ENCODE peak calls at places on chromosome 18, in nine cellular contexts. T is GM23248; X is mammary epithelial cell; B is IMR-90; R is iPS DF 6.9; S is CD8-positive, alpha-beta T cell; Y is body of pancreas; Q is right lobe of liver; L is adrenal gland. D is an unnamed sample.

GRCh38 chr18:40607741-40608140 is 1347.3 kb upstream of the PIK3C3 start:
- DNase-seq in T (no peak), X (no peak), B (no peak), R (no peak), S (no peak), Y (no peak), Q (no peak), L (no peak), D (no peak)

GRCh38 chr18:13800505-13801259 is 23.3 kb upstream of the MC5R start:
- DNase-seq in T (peak; percentile 51), X (peak; percentile 81), B (peak; percentile 18), R (no peak), S (peak; percentile 22), Y (peak; percentile 59), Q (peak; percentile 82), L (peak; percentile 69), D (peak; percentile 71)

GRCh38 chr18:36499938-36500337 is 202.4 kb downstream of the FHOD3 start:
- DNase-seq in T (no peak), X (peak; percentile 18), B (no peak), R (no peak), S (no peak), Y (no peak), Q (no peak), L (no peak), D (no peak)

GRCh38 chr18:63198868-63199742 is 120.5 kb downstream of the BCL2 start:
- DNase-seq in T (no peak), X (no peak), B (no peak), R (no peak), S (no peak), Y (no peak), Q (no peak), L (no peak), D (no peak)

GRCh38 chr18:57113783-57114465 is 33.0 kb upstream of the BOD1L2 start:
- DNase-seq in T (no peak), X (no peak), B (no peak), R (no peak), S (no peak), Y (no peak), Q (no peak), L (no peak), D (no peak)

GRCh38 chr18:58004317-58004716 is 39.7 kb upstream of the NEDD4L start:
- DNase-seq in T (peak; percentile 85), X (peak; percentile 76), B (peak; percentile 81), R (no peak), S (no peak), Y (no peak), Q (no peak), L (no peak), D (no peak)

GRCh38 chr18:63236417-63236816 is 83.2 kb downstream of the BCL2 start:
- DNase-seq in T (no peak), X (no peak), B (no peak), R (no peak), S (no peak), Y (no peak), Q (peak; percentile 42), L (peak; percentile 32), D (no peak)

GRCh38 chr18:58257461-58257860 is 213.4 kb downstream of the NEDD4L start:
- DNase-seq in T (no peak), X (no peak), B (peak; percentile 68), R (no peak), S (no peak), Y (no peak), Q (no peak), L (no peak), D (no peak)

GRCh38 chr18:50651334-50651733 is 91.4 kb downstream of the MAPK4 start:
- DNase-seq in T (no peak), X (peak; percentile 48), B (no peak), R (no peak), S (no peak), Y (no peak), Q (no peak), L (no peak), D (no peak)

GRCh38 chr18:76823166-76823539 is 796 bp downstream of the ZNF236 start:
- DNase-seq in T (no peak), X (no peak), B (no peak), R (no peak), S (no peak), Y (no peak), Q (peak; percentile 32), L (no peak), D (no peak)

GRCh38 chr18:47247036-47247832 is 4.2 kb downstream of the SKOR2 start:
- DNase-seq in T (no peak), X (no peak), B (no peak), R (no peak), S (no peak), Y (no peak), Q (no peak), L (no peak), D (peak; percentile 79)
- H3K27me3 ChIP-seq in T (peaks cover 83% of the 10 kb centered on the region), X (peaks cover 60% of the 10 kb centered on the region), B (peaks cover 51% of the 10 kb centered on the region), R (peaks cover 39% of the 10 kb centered on the region), S (peaks cover 4% of the 10 kb centered on the region), Y (peaks cover 27% of the 10 kb centered on the region), Q (peaks cover 53% of the 10 kb centered on the region), L (peaks cover 82% of the 10 kb centered on the region), D (peaks cover 40% of the 10 kb centered on the region)

GRCh38 chr18:6836331-6836730 is 106.8 kb downstream of the ARHGAP28 start:
- DNase-seq in T (no peak), X (peak; percentile 95), B (peak; percentile 2), R (no peak), S (no peak), Y (no peak), Q (no peak), L (no peak), D (no peak)

GRCh38 chr18:6837904-6838303 is 108.4 kb downstream of the ARHGAP28 start:
- DNase-seq in T (no peak), X (no peak), B (no peak), R (no peak), S (no peak), Y (no peak), Q (no peak), L (no peak), D (no peak)

DNA sequence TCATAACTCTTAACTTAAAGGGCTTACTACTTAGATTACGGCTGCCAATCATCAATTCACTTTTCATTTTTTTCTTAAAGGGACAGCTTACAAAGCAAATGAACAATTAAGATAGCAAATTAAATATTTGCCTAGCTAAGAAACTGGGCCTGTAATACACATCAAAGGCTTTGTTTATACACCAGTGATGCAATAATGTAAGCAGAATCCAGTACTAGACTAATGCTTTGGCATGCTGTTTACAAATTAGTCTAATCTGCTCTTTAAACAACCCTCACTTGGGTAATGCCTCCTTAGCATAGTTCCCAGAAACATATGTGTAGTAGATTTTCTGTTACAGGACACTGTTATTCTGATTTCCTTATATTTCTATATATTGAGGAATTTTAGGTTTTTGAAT is 105.8 kb downstream of the ARHGAP28 start:
- DNase-seq in T (no peak), X (no peak), B (peak; percentile 76), R (no peak), S (no peak), Y (no peak), Q (no peak), L (no peak), D (no peak)
- H3K27ac ChIP-seq in T (no peak overlapping the region), X (no peak overlapping the region), B (no peak overlapping the region), R (no peak overlapping the region), S (no peak overlapping the region), Y (no peak overlapping the region), Q (no peak overlapping the region), L (no peak overlapping the region), D (no peak overlapping the region)

GRCh38 chr18:22169011-22169888 is at the start of gene GATA6:
- DNase-seq in T (peak; percentile 95), X (peak; percentile 85), B (peak; percentile 91), R (no peak), S (peak; percentile 63), Y (peak; percentile 98), Q (peak; percentile 92), L (peak; percentile 96), D (peak; percentile 61)
- H3K36me3 ChIP-seq in T (no peaks in the 10 kb centered on the region), X (peaks cover 2% of the 10 kb centered on the region), B (peaks cover 8% of the 10 kb centered on the region), R (no peaks in the 10 kb centered on the region), S (no peaks in the 10 kb centered on the region), Y (no peaks in the 10 kb centered on the region), Q (no peaks in the 10 kb centered on the region), L (no peaks in the 10 kb centered on the region), D (no peaks in the 10 kb centered on the region)

DNA sequence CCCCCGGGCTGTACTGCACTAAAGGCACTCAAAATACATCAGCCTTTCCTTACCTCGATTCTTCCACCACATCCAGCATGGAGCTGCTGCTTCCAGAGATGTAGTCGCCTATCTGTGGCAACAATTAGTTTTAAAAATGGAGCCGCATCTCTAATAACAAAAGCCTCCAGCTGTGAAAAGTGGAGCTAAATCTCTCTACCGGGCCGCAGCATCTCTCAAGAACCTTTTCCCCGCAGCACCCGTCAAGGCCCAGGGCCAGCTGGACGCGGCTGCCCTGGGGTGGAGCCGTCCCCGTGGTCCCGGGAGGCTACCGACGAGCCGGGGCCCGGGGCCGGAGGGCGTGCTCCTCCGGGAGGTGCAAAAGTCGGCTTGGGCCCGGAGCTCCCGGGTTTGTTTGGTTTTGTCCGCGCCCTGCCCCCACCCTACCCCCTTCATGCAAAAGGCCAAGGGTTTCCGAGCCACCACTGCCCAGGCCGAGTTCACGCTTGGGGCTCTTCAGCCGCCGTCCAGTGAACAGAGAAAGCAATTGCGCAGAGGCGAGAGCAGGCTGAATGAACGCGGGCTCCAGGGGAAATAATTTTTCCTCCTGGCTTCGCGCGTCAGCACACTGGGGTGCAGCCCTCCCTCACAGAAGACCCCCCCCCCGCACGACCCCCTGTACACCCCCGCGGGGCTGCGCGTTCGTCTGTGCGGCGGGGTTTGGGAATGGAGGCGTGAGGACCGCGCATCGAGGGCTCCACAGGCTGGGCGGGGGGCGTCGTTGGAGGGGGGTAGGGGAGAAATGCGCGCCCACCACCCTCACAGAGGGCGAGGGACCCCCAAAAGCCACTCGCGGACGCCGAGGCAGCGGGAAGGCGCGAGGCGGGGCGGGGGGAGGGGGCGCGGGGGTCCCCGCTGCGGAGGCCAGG is 554 bp upstream of the GREB1L start:
- DNase-seq in T (peak; percentile 52), X (no peak), B (no peak), R (no peak), S (no peak), Y (no peak), Q (peak; percentile 71), L (no peak), D (peak; percentile 28)
- H3K27me3 ChIP-seq in T (no peaks in the 10 kb centered on the region), X (peaks cover 19% of the 10 kb centered on the region), B (peaks cover 46% of the 10 kb centered on the region), R (peaks cover 43% of the 10 kb centered on the region), S (no peaks in the 10 kb centered on the region), Y (peaks cover 11% of the 10 kb centered on the region), Q (no peaks in the 10 kb centered on the region), L (peaks cover 34% of the 10 kb centered on the region), D (peaks cover 16% of the 10 kb centered on the region)

GRCh38 chr18:9105420-9105819 is 2.9 kb downstream of the NDUFV2 start:
- DNase-seq in T (no peak), X (no peak), B (no peak), R (no peak), S (no peak), Y (no peak), Q (no peak), L (no peak), D (no peak)
- H3K27ac ChIP-seq in T (peak overlapping the region; percentile 3), X (no peak overlapping the region), B (peak overlapping the region; percentile 41), R (no peak overlapping the region), S (no peak overlapping the region), Y (no peak overlapping the region), Q (no peak overlapping the region), L (no peak overlapping the region), D (no peak overlapping the region)

GRCh38 chr18:3345885-3346284 is 84.0 kb downstream of the MYL12B start:
- DNase-seq in T (no peak), X (peak; percentile 91), B (peak; percentile 16), R (no peak), S (no peak), Y (no peak), Q (no peak), L (no peak), D (no peak)
- H3K36me3 ChIP-seq in T (no peaks in the 10 kb centered on the region), X (no peaks in the 10 kb centered on the region), B (no peaks in the 10 kb centered on the region), R (no peaks in the 10 kb centered on the region), S (no peaks in the 10 kb centered on the region), Y (no peaks in the 10 kb centered on the region), Q (no peaks in the 10 kb centered on the region), L (no peaks in the 10 kb centered on the region), D (no peaks in the 10 kb centered on the region)